ENCODE peak calls at places on chromosome 14, in nine cellular contexts. U is T-helper 2 cell; A is AG08396; M is lung; W is A673; H is left colon; N is stimulated activated CD4-positive, alpha-beta T cell treated with anti-CD3 and anti-CD28 coated beads, Interleukin-2, amount 100 ng/mL, for 48 hours; G is central memory CD4-positive, alpha-beta T cell; D is fibroblast of lung. O is an unnamed sample.
A peak's percentile ranks its signal among the peaks of the same experiment; 100 is the strongest.

GRCh38 chr14:71588028-71588427 is 344.2 kb upstream of the RGS6 start:
- DNase-seq in U (no peak), D (peak; percentile 55), A (peak; percentile 21), N (no peak), W (no peak), G (no peak), H (no peak), M (no peak), O (no peak)

GRCh38 chr14:71220462-71220861 is 313.2 kb downstream of the PCNX1 start:
- DNase-seq in M (no peak), N (no peak), G (no peak), A (no peak), D (no peak), W (no peak), H (no peak), U (no peak), O (no peak)

GRCh38 chr14:105187116-105187515 is 6.0 kb upstream of the NUDT14 start:
- DNase-seq in M (no peak), D (no peak), H (no peak), G (no peak), U (no peak), W (no peak), N (no peak), A (no peak), O (no peak)

GRCh38 chr14:103727313-103728000 is 11.8 kb downstream of the ZFYVE21 start:
- DNase-seq in G (no peak), M (peak; percentile 57), H (peak; percentile 76), D (no peak), A (no peak), N (no peak), U (no peak), W (no peak), O (no peak)

GRCh38 chr14:97180304-97181200 is 383.4 kb downstream of the VRK1 start:
- DNase-seq in D (no peak), A (peak; percentile 5), N (no peak), H (no peak), W (peak; percentile 94), G (no peak), U (no peak), M (no peak), O (no peak)

GRCh38 chr14:103132381-103133212 is 9.3 kb downstream of the TNFAIP2 start:
- DNase-seq in W (peak; percentile 71), D (no peak), M (no peak), U (no peak), H (no peak), A (no peak), N (no peak), G (no peak), O (no peak)

GRCh38 chr14:75306917-75307699 is 28.5 kb downstream of the FOS start:
- DNase-seq in N (no peak), G (no peak), D (no peak), U (no peak), H (peak; percentile 19), M (no peak), W (peak; percentile 60), A (no peak), O (no peak)

GRCh38 chr14:75487155-75487671 is 35.1 kb upstream of the BATF start:
- DNase-seq in H (no peak), A (no peak), W (no peak), M (peak; percentile 5), D (no peak), N (no peak), U (no peak), G (no peak), O (no peak)

GRCh38 chr14:52313903-52314481 is at the start of gene PTGER2:
- DNase-seq in A (peak; percentile 95), D (peak; percentile 96), U (peak; percentile 38), N (peak; percentile 68), M (peak; percentile 86), G (peak; percentile 62), W (peak; percentile 53), H (peak; percentile 91), O (peak; percentile 16)

GRCh38 chr14:75232597-75232996 is 46.0 kb upstream of the FOS start:
- DNase-seq in W (no peak), D (no peak), G (peak; percentile 79), A (no peak), M (no peak), U (no peak), N (no peak), H (no peak), O (no peak)

GRCh38 chr14:39491134-39491541 is 58.9 kb upstream of the FBXO33 start:
- DNase-seq in D (peak; percentile 53), N (no peak), H (no peak), A (peak; percentile 13), W (peak; percentile 72), M (no peak), U (no peak), G (peak; percentile 6), O (no peak)

GRCh38 chr14:88323520-88324199 is 591 bp upstream of the KCNK10 start:
- DNase-seq in W (peak; percentile 36), U (no peak), H (peak; percentile 13), D (no peak), A (no peak), M (no peak), N (no peak), G (no peak), O (no peak)

GRCh38 chr14:22531451-22532344 is 57.3 kb downstream of the DAD1 start:
- DNase-seq in G (no peak), W (no peak), N (no peak), A (no peak), M (no peak), H (no peak), D (no peak), U (no peak), O (no peak)

GRCh38 chr14:49766839-49767238 is 1.1 kb upstream of the KLHDC2 start:
- DNase-seq in N (no peak), H (peak; percentile 39), U (no peak), A (no peak), D (peak; percentile 8), W (peak; percentile 3), G (peak; percentile 3), M (no peak), O (no peak)

GRCh38 chr14:22388669-22389625 is 200.1 kb downstream of the DAD1 start:
- DNase-seq in U (no peak), N (no peak), W (peak; percentile 73), H (no peak), G (no peak), D (peak; percentile 32), A (no peak), M (no peak), O (no peak)

GRCh38 chr14:74882103-74882920 is 596 bp downstream of the DLST start:
- DNase-seq in M (peak; percentile 44), W (peak; percentile 50), A (peak; percentile 56), U (peak; percentile 29), D (peak; percentile 63), N (peak; percentile 37), H (peak; percentile 76), G (peak; percentile 75), O (no peak)

GRCh38 chr14:61536661-61537566 is 158.4 kb upstream of the HIF1A start:
- DNase-seq in D (no peak), H (no peak), U (no peak), A (no peak), W (no peak), N (no peak), G (no peak), M (no peak), O (no peak)

GRCh38 chr14:23056956-23057756 is at the start of gene CDH24:
- DNase-seq in G (peak; percentile 48), W (peak; percentile 91), A (peak; percentile 90), U (peak; percentile 41), M (peak; percentile 63), D (peak; percentile 58), H (peak; percentile 85), N (peak; percentile 54), O (no peak)

GRCh38 chr14:41457393-41457792 is 149.3 kb upstream of the LRFN5 start:
- DNase-seq in W (no peak), U (no peak), G (no peak), A (no peak), D (no peak), N (no peak), M (no peak), H (no peak), O (no peak)

GRCh38 chr14:88599761-88600439 is 37.1 kb downstream of the ZC3H14 start:
- DNase-seq in U (no peak), D (no peak), N (peak; percentile 26), W (no peak), A (no peak), M (no peak), H (no peak), G (peak; percentile 0), O (no peak)

GRCh38 chr14:68633131-68633991 is 159.5 kb downstream of the ZFP36L1 start:
- DNase-seq in M (no peak), W (peak; percentile 10), G (no peak), N (no peak), D (peak; percentile 57), H (no peak), U (no peak), A (no peak), O (no peak)

GRCh38 chr14:74568896-74569295 is 43.1 kb downstream of the LTBP2 start:
- DNase-seq in G (no peak), A (no peak), H (no peak), D (peak; percentile 33), W (no peak), N (no peak), U (no peak), M (no peak), O (no peak)

GRCh38 chr14:51860836-51861583 is 598 bp downstream of the GNG2 start:
- DNase-seq in N (no peak), M (no peak), H (no peak), D (peak; percentile 41), U (no peak), A (no peak), W (no peak), G (no peak), O (no peak)

GRCh38 chr14:80634106-80634758 is 307.3 kb downstream of the CEP128 start:
- DNase-seq in W (peak; percentile 32), A (no peak), M (no peak), G (no peak), U (no peak), N (no peak), D (no peak), H (no peak), O (no peak)

GRCh38 chr14:60658909-60659585 is 9.8 kb upstream of the SIX1 start:
- DNase-seq in A (no peak), H (no peak), N (no peak), U (no peak), W (peak; percentile 65), M (no peak), G (no peak), D (peak; percentile 83), O (no peak)

GRCh38 chr14:32826404-32827082 is 112.1 kb upstream of the NPAS3 start:
- DNase-seq in W (peak; percentile 71), H (no peak), U (no peak), N (no peak), D (peak; percentile 64), G (no peak), M (no peak), A (no peak), O (no peak)

GRCh38 chr14:53310412-53310811 is 157.3 kb upstream of the DDHD1 start:
- DNase-seq in W (no peak), M (no peak), G (no peak), D (no peak), U (no peak), H (no peak), N (no peak), A (no peak), O (no peak)

O was measured in iPS DF 6.9.